ENCODE peak calls at places on chromosomes 4 and X, in eight cellular contexts. J is tibial artery, B is endodermal cell, M is ascending aorta, L is body of pancreas, V is cardiac muscle cell, D is colonic mucosa, X is mammary epithelial cell. A is an unnamed sample. For H3K4me1, the result is how much of the 10 kb centered on the place peaks cover.

GRCh38 chr4:47525154-47525819 is 40.2 kb downstream of the ATP10D start:
- DNase-seq in J (no peak), B (no peak), M (peak), L (no peak), V (peak), D (no peak), X (peak), A (no peak)

GRCh38 chrX:108415891-108416290 is 22.3 kb downstream of the COL4A6 start:
- DNase-seq in J (no peak), B (no peak), M (no peak), L (no peak), V (no peak), D (no peak), X (no peak), A (no peak)

GRCh38 chrX:113868716-113869115 is 715.2 kb upstream of the HTR2C start:
- DNase-seq in J (no peak), B (no peak), M (no peak), L (no peak), V (peak), D (no peak), X (no peak), A (no peak)

GRCh38 chr4:42579903-42580302 is 77.0 kb downstream of the ATP8A1 start:
- DNase-seq in J (no peak), B (no peak), M (no peak), L (no peak), V (no peak), D (no peak), X (no peak), A (no peak)

GRCh38 chrX:39895228-39896110 is 202.3 kb downstream of the BCOR start:
- DNase-seq in J (no peak), B (no peak), M (no peak), L (no peak), V (no peak), D (peak), X (peak), A (no peak)

GRCh38 chr4:155999743-156000142 is 46.1 kb upstream of the CTSO start:
- DNase-seq in J (no peak), B (peak), M (no peak), L (no peak), V (peak), D (no peak), X (no peak), A (no peak)

GRCh38 chr4:700587-701264 is 4.9 kb upstream of the PCGF3 start:
- DNase-seq in J (no peak), B (no peak), M (no peak), L (no peak), V (no peak), D (no peak), X (no peak), A (no peak)

GRCh38 chrX:101163166-101163565 is 56.4 kb upstream of the DRP2 start:
- DNase-seq in J (no peak), B (no peak), M (no peak), L (no peak), V (no peak), D (no peak), X (no peak), A (no peak)

GRCh38 chr4:99021386-99021785 is 25.9 kb downstream of the METAP1 start:
- DNase-seq in J (no peak), B (no peak), M (no peak), L (no peak), V (no peak), D (no peak), X (no peak), A (no peak)

GRCh38 chrX:50088645-50089044 is 112.2 kb downstream of the AKAP4 start:
- DNase-seq in J (no peak), B (no peak), M (no peak), L (no peak), V (no peak), D (no peak), X (no peak), A (no peak)

GRCh38 chrX:130060122-130061069 is 49.9 kb downstream of the ELF4 start:
- DNase-seq in J (peak), B (peak), M (peak), L (peak), V (peak), D (peak), X (peak), A (peak)

GRCh38 chr4:151822331-151822730 is 61.5 kb upstream of the GATB start:
- DNase-seq in J (no peak), B (no peak), M (no peak), L (no peak), V (no peak), D (no peak), X (no peak), A (no peak)

GRCh38 chr4:147518086-147518485 is 37.2 kb downstream of the EDNRA start:
- DNase-seq in J (no peak), B (no peak), M (no peak), L (no peak), V (no peak), D (no peak), X (peak), A (no peak)

GRCh38 chrX:117977521-117977920 is 139.1 kb downstream of the KLHL13 start:
- DNase-seq in J (no peak), B (no peak), M (no peak), L (no peak), V (no peak), D (no peak), X (no peak), A (no peak)

GRCh38 chr4:41882622-41883347 is 52.4 kb upstream of the TMEM33 start:
- DNase-seq in J (no peak), B (peak), M (no peak), L (peak), V (peak), D (peak), X (peak), A (peak)

GRCh38 chr4:169179609-169180526 is 90.9 kb downstream of the SH3RF1 start:
- DNase-seq in J (no peak), B (no peak), M (no peak), L (no peak), V (no peak), D (no peak), X (no peak), A (no peak)

GRCh38 chrX:110561036-110561435 is 202.4 kb downstream of the RTL9 start:
- DNase-seq in J (no peak), B (no peak), M (no peak), L (no peak), V (peak), D (no peak), X (no peak), A (no peak)

GRCh38 chr4:60128916-60129315 is 1071.2 kb upstream of the ADGRL3 start:
- DNase-seq in J (no peak), B (no peak), M (no peak), L (no peak), V (no peak), D (no peak), X (no peak), A (no peak)

GRCh38 chr4:85953651-85954018 is 406.2 kb downstream of the MAPK10 start:
- DNase-seq in J (no peak), B (no peak), M (no peak), L (no peak), V (peak), D (no peak), X (peak), A (no peak)

GRCh38 chrX:68929332-68930150 is 100.7 kb downstream of the EFNB1 start:
- DNase-seq in J (no peak), B (no peak), M (peak), L (peak), V (peak), D (no peak), X (peak), A (no peak)

GRCh38 chrX:134670241-134670811 is 12.1 kb upstream of the PLAC1 start:
- DNase-seq in J (no peak), B (peak), M (peak), L (peak), V (peak), D (no peak), X (peak), A (peak)

GRCh38 chr4:40998680-40999358 is 215.5 kb downstream of the APBB2 start:
- DNase-seq in J (no peak), B (no peak), M (no peak), L (no peak), V (peak), D (no peak), X (peak), A (no peak)

GRCh38 chrX:140664939-140665338 is 44.6 kb upstream of the LINC00632 start:
- DNase-seq in J (no peak), B (no peak), M (no peak), L (no peak), V (peak), D (no peak), X (peak), A (no peak)

GRCh38 chr4:2497931-2498330 is 29.0 kb downstream of the RNF4 start:
- DNase-seq in J (no peak), B (no peak), M (no peak), L (no peak), V (no peak), D (no peak), X (no peak), A (no peak)

GRCh38 chr4:83221897-83222441 is 62.6 kb downstream of the COQ2 start:
- DNase-seq in J (no peak), B (no peak), M (no peak), L (no peak), V (no peak), D (no peak), X (no peak), A (no peak)

GRCh38 chr4:159015862-159016261 is 87.0 kb upstream of the RAPGEF2 start:
- DNase-seq in J (no peak), B (no peak), M (no peak), L (no peak), V (no peak), D (no peak), X (no peak), A (no peak)

GRCh38 chr4:146521543-146522097 is at the start of gene SLC10A7:
- DNase-seq in J (peak), B (peak), M (peak), L (peak), V (peak), D (peak), X (peak), A (peak)

GRCh38 chr4:143773998-143774898 is 73.8 kb upstream of the FREM3 start:
- DNase-seq in J (no peak), B (peak), M (no peak), L (peak), V (peak), D (peak), X (peak), A (peak)

GRCh38 chrX:150364347-150365050 is 1.4 kb downstream of the MAMLD1 start:
- DNase-seq in J (peak), B (peak), M (no peak), L (peak), V (peak), D (peak), X (peak), A (peak)

GRCh38 chrX:38755319-38755718 is 45.9 kb upstream of the MID1IP1 start:
- DNase-seq in J (no peak), B (no peak), M (no peak), L (no peak), V (no peak), D (no peak), X (no peak), A (no peak)

GRCh38 chrX:10622197-10622596 is 1.8 kb upstream of the MID1 start:
- DNase-seq in J (no peak), B (no peak), M (no peak), L (no peak), V (no peak), D (no peak), X (no peak), A (no peak)
- H3K4me3 ChIP-seq in J (no peak), B (no peak), M (no peak), L (no peak), V (no peak), D (no peak), X (no peak), A (no peak)

DNA sequence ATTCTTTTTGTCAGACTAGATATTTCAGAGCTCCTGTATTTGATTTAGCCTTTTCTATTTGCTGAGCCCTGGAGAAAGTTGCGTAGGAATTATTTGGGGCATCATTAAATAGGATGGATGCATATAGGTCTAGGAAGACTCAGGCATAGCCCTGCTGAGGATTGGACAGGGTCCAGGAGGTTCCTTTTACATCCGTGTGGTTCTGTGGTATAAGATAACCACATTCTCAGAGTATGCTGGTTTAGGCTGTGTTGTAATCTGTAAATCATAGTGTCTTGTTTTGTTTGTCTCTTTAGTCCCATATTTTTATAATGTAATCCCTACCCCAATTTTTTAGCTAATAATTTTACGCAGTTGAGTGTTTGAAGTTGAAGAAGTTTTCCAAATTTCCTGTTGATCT is 513.7 kb downstream of the RPA4 start:
- DNase-seq in J (no peak), B (no peak), M (no peak), L (no peak), V (peak), D (no peak), X (no peak), A (no peak)
- H3K4me1 ChIP-seq in J (under half), B (under half), M (under half), L (under half), V (under half), D (under half), X (under half), A (under half)

GRCh38 chr4:44446801-44447562 is 1.6 kb downstream of the KCTD8 start:
- DNase-seq in J (no peak), B (peak), M (no peak), L (peak), V (peak), D (peak), X (no peak), A (no peak)
- H3K4me3 ChIP-seq in J (peak), B (peak), M (peak), L (no peak), V (peak), D (peak), X (no peak), A (peak)

GRCh38 chr4:77073106-77073858 is 2.5 kb downstream of the CCNI start:
- DNase-seq in J (no peak), B (no peak), M (no peak), L (no peak), V (peak), D (no peak), X (peak), A (no peak)

GRCh38 chr4:77075869-77076801 is at the start of gene CCNI:
- DNase-seq in J (peak), B (peak), M (peak), L (peak), V (peak), D (peak), X (peak), A (peak)

GRCh38 chr4:77074961-77075855 is 581 bp downstream of the CCNI start:
- DNase-seq in J (peak), B (peak), M (peak), L (peak), V (peak), D (peak), X (peak), A (peak)

GRCh38 chr4:77073981-77074865 is 1.6 kb downstream of the CCNI start:
- DNase-seq in J (no peak), B (no peak), M (no peak), L (no peak), V (no peak), D (no peak), X (peak), A (no peak)

DNA sequence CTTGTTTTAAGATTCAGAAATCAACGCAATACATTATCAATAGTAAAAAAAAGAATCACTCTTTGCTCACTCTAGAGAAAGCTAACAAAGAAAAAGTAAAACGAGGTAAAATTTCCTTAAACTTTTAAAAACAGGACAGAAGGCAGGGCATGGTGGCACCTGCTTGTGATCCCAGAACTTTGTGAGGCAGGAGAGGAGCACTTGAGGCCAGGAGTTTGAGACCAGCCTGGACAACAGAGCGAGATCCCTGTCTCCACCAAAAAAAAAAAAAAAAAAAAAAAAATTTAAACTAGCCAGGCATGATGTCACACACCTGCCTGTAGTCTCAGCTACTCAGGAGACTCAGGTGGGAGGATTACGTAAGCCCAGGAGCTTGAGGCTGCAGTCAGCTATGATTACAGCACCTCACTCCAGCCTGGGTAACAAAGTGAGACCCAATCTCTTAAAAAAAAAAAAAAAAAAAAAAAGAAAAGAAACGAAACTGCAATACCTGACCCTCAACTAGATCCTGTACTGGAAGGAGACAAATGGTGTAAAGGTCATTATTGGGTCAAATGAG is 3.5 kb downstream of the CCNI start:
- DNase-seq in J (no peak), B (no peak), M (no peak), L (peak), V (no peak), D (no peak), X (peak), A (no peak)
- H3K4me1 ChIP-seq in J (under half), B (under half), M (under half), L (under half), V (under half), D (under half), X (under half), A (under half)

DNA sequence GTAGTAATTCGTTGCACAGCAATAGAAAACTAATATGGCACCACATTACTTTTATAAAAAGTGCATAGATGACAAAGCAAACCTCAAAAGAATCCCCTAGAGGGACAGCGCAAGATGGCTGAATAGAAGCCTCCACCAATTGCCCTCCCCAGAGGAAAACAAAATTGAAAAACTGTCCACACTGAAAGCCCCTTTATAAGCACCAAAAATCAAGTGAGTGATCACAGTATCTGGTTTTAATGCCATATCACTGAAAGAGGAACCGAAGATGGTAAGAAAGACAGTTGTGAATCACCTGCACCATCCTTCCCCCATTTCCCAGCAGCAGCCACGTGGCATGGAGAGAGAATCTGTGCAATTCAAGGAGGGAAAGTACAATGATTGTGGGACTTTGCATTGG is 522.2 kb downstream of the GLUD2 start:
- DNase-seq in J (no peak), B (no peak), M (no peak), L (no peak), V (no peak), D (no peak), X (no peak), A (no peak)
- H3K4me3 ChIP-seq in J (no peak), B (no peak), M (no peak), L (no peak), V (no peak), D (no peak), X (no peak), A (no peak)

DNA sequence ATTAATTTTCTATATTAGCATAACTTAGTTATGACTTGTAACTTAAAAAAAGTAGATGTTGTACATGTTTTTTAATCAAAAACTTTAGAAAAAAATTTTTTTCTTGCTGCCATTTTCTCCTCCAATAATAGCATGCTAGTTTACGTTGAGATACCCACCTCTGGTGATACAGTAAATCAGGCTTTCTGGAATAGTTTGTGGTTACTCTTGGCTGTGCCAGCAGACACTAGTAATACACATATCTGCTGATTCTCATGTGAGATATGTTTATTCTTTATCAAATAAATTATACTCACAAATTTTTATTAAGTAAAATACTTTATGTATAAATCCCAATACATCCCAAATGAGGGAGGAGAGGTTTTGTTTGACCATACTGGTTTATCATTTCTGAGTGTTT is 117.3 kb downstream of the KLHL8 start:
- DNase-seq in J (no peak), B (no peak), M (no peak), L (no peak), V (peak), D (no peak), X (no peak), A (no peak)
- H3K4me1 ChIP-seq in J (under half), B (under half), M (under half), L (under half), V (under half), D (under half), X (under half), A (half or more)

GRCh38 chrX:87516716-87517115 is 886 bp upstream of the KLHL4 start:
- DNase-seq in J (no peak), B (no peak), M (no peak), L (no peak), V (peak), D (no peak), X (peak), A (no peak)
- H3K4me3 ChIP-seq in J (no peak), B (peak), M (no peak), L (no peak), V (peak), D (no peak), X (peak), A (no peak)

A was measured in lower lobe of right lung.